ENCODE peak calls at places on chromosome 17, in eight cellular contexts. W, U, S, B, M, F, J and K are unnamed samples.

GRCh38 chr17:32486091-32486700 is 597 bp upstream of the CDK5R1 start:
- DNase-seq in W (peak), U (no peak), S (peak), B (peak), M (no peak), F (peak), J (peak), K (peak)

GRCh38 chr17:66458782-66459181 is 156.4 kb downstream of the PRKCA start:
- DNase-seq in W (no peak), U (no peak), S (no peak), B (no peak), M (no peak), F (no peak), J (no peak), K (no peak)

GRCh38 chr17:82518826-82519810 is at the start of gene FOXK2:
- DNase-seq in W (peak), U (peak), S (peak), B (peak), M (peak), F (peak), J (peak), K (peak)

GRCh38 chr17:39939588-39940419 is 12.3 kb downstream of the LRRC3C start:
- DNase-seq in W (peak), U (peak), S (no peak), B (no peak), M (no peak), F (peak), J (peak), K (no peak)

GRCh38 chr17:6070280-6070894 is at the start of gene WSCD1:
- DNase-seq in W (no peak), U (no peak), S (no peak), B (no peak), M (no peak), F (peak), J (peak), K (peak)

GRCh38 chr17:30426292-30426691 is 47.6 kb downstream of the CPD start:
- DNase-seq in W (no peak), U (no peak), S (no peak), B (no peak), M (no peak), F (no peak), J (no peak), K (no peak)

GRCh38 chr17:69358688-69359596 is 32.0 kb upstream of the ABCA5 start:
- DNase-seq in W (peak), U (no peak), S (no peak), B (no peak), M (no peak), F (no peak), J (no peak), K (no peak)

GRCh38 chr17:42857389-42857788 is 6.4 kb downstream of the AOC3 start:
- DNase-seq in W (no peak), U (no peak), S (no peak), B (no peak), M (no peak), F (no peak), J (no peak), K (no peak)

GRCh38 chr17:80667462-80668277 is 123.0 kb downstream of the RPTOR start:
- DNase-seq in W (no peak), U (no peak), S (no peak), B (no peak), M (no peak), F (no peak), J (no peak), K (no peak)

GRCh38 chr17:32323784-32324590 is 18.0 kb downstream of the C17orf75 start:
- DNase-seq in W (no peak), U (no peak), S (no peak), B (no peak), M (no peak), F (no peak), J (no peak), K (no peak)

GRCh38 chr17:4949321-4950074 is 1.2 kb upstream of the PFN1 start:
- DNase-seq in W (peak), U (no peak), S (peak), B (peak), M (peak), F (peak), J (peak), K (peak)

GRCh38 chr17:30520436-30520835 is 43.2 kb downstream of the GOSR1 start:
- DNase-seq in W (no peak), U (peak), S (no peak), B (no peak), M (no peak), F (no peak), J (no peak), K (no peak)

GRCh38 chr17:83201206-83202001 is 122.0 kb downstream of the METRNL start:
- DNase-seq in W (no peak), U (no peak), S (no peak), B (peak), M (peak), F (no peak), J (no peak), K (no peak)

GRCh38 chr17:2227025-2227699 is 76.4 kb downstream of the SMG6 start:
- DNase-seq in W (no peak), U (no peak), S (no peak), B (no peak), M (no peak), F (no peak), J (no peak), K (peak)

GRCh38 chr17:33686171-33686570 is 393.1 kb upstream of the ASIC2 start:
- DNase-seq in W (no peak), U (no peak), S (no peak), B (no peak), M (no peak), F (no peak), J (peak), K (peak)

GRCh38 chr17:28623696-28624095 is 9.7 kb upstream of the RSKR start:
- DNase-seq in W (no peak), U (no peak), S (no peak), B (no peak), M (no peak), F (no peak), J (no peak), K (no peak)

GRCh38 chr17:19262650-19263620 is 25.8 kb downstream of the EPN2 start:
- DNase-seq in W (no peak), U (no peak), S (no peak), B (no peak), M (no peak), F (no peak), J (no peak), K (peak)

GRCh38 chr17:57662021-57662420 is 83.1 kb downstream of the CCDC182 start:
- DNase-seq in W (peak), U (no peak), S (no peak), B (no peak), M (no peak), F (peak), J (no peak), K (no peak)

GRCh38 chr17:19346351-19347255 is 15.9 kb downstream of the B9D1 start:
- DNase-seq in W (peak), U (peak), S (peak), B (peak), M (peak), F (no peak), J (no peak), K (no peak)

GRCh38 chr17:21029032-21029431 is 13.8 kb downstream of the USP22 start:
- DNase-seq in W (no peak), U (peak), S (peak), B (no peak), M (no peak), F (no peak), J (no peak), K (peak)

GRCh38 chr17:82884923-82885322 is 45.1 kb upstream of the ZNF750 start:
- DNase-seq in W (no peak), U (no peak), S (no peak), B (no peak), M (no peak), F (no peak), J (no peak), K (no peak)

GRCh38 chr17:27413295-27413694 is 43.0 kb upstream of the KSR1 start:
- DNase-seq in W (no peak), U (no peak), S (no peak), B (no peak), M (no peak), F (no peak), J (no peak), K (no peak)

GRCh38 chr17:47741109-47741792 is 8.2 kb downstream of the TBX21 start:
- DNase-seq in W (no peak), U (no peak), S (peak), B (no peak), M (peak), F (no peak), J (no peak), K (no peak)

GRCh38 chr17:4199818-4200402 is 56.9 kb downstream of the CYB5D2 start:
- DNase-seq in W (peak), U (no peak), S (no peak), B (no peak), M (no peak), F (peak), J (peak), K (peak)

GRCh38 chr17:2264023-2264860 is 39.3 kb downstream of the SMG6 start:
- DNase-seq in W (no peak), U (no peak), S (no peak), B (no peak), M (no peak), F (no peak), J (no peak), K (no peak)

GRCh38 chr17:9016941-9017552 is 4.3 kb upstream of the NTN1 start:
- DNase-seq in W (peak), U (no peak), S (no peak), B (no peak), M (no peak), F (no peak), J (no peak), K (no peak)

GRCh38 chr17:19372439-19372838 is 5.9 kb upstream of the MAPK7 start:
- DNase-seq in W (no peak), U (no peak), S (no peak), B (peak), M (no peak), F (no peak), J (no peak), K (no peak)

GRCh38 chr17:7780736-7781135 is 53.3 kb upstream of the KDM6B start:
- DNase-seq in W (no peak), U (no peak), S (no peak), B (no peak), M (no peak), F (no peak), J (no peak), K (no peak)

GRCh38 chr17:50593321-50593720 is 32.8 kb downstream of the CACNA1G start:
- DNase-seq in W (peak), U (no peak), S (no peak), B (no peak), M (no peak), F (peak), J (no peak), K (peak)

GRCh38 chr17:34556384-34556783 is 23.0 kb upstream of the TMEM132E start:
- DNase-seq in W (no peak), U (no peak), S (no peak), B (no peak), M (no peak), F (no peak), J (no peak), K (peak)